ENCODE peak calls at places on chromosomes 4 and X, in five cellular contexts. One of them, this sample, is unnamed.
A peak's percentile ranks its signal among the peaks of the same experiment; 100 is the strongest.

GRCh38 chr4:133402616-133403015 is 253.5 kb downstream of the PCDH10 start:
- DNase-seq in HCT116: no peak
- DNase-seq in HepG2: no peak
- DNase-seq in GM12878: no peak
- DNase-seq in K562: no peak
- DNase-seq in this sample: no peak

GRCh38 chrX:45322820-45323219 is 122.1 kb upstream of the DIPK2B start:
- DNase-seq in HCT116: no peak
- DNase-seq in HepG2: no peak
- DNase-seq in GM12878: no peak
- DNase-seq in K562: no peak
- DNase-seq in this sample: no peak

GRCh38 chrX:13048265-13048664 is 3.8 kb upstream of the FAM9C start:
- DNase-seq in HCT116: no peak
- DNase-seq in HepG2: no peak
- DNase-seq in GM12878: no peak
- DNase-seq in K562: no peak
- DNase-seq in this sample: no peak

GRCh38 chr4:26692014-26692726 is 108.3 kb downstream of the TBC1D19 start:
- DNase-seq in HCT116: no peak
- DNase-seq in HepG2: no peak
- DNase-seq in GM12878: no peak
- DNase-seq in K562: peak; percentile 39
- DNase-seq in this sample: no peak

GRCh38 chrX:13418126-13419091 is 98.6 kb upstream of the ATXN3L start:
- DNase-seq in HCT116: no peak
- DNase-seq in HepG2: no peak
- DNase-seq in GM12878: no peak
- DNase-seq in K562: no peak
- DNase-seq in this sample: no peak

GRCh38 chr4:148052448-148052847 is 320.6 kb downstream of the ARHGAP10 start:
- DNase-seq in HCT116: no peak
- DNase-seq in HepG2: no peak
- DNase-seq in GM12878: no peak
- DNase-seq in K562: no peak
- DNase-seq in this sample: no peak

GRCh38 chr4:135243960-135244561 is 1042.5 kb upstream of the PABPC4L start:
- DNase-seq in HCT116: no peak
- DNase-seq in HepG2: no peak
- DNase-seq in GM12878: no peak
- DNase-seq in K562: no peak
- DNase-seq in this sample: no peak

GRCh38 chr4:186554485-186554884 is 882 bp downstream of the MTNR1A start:
- DNase-seq in HCT116: peak; percentile 37
- DNase-seq in HepG2: peak; percentile 14
- DNase-seq in GM12878: no peak
- DNase-seq in K562: no peak
- DNase-seq in this sample: no peak

GRCh38 chr4:74623041-74623440 is 171.3 kb downstream of the BTC start:
- DNase-seq in HCT116: peak; percentile 82
- DNase-seq in HepG2: peak; percentile 66
- DNase-seq in GM12878: no peak
- DNase-seq in K562: peak; percentile 57
- DNase-seq in this sample: no peak

GRCh38 chr4:169818063-169818679 is 60.4 kb upstream of the HPF1 start:
- DNase-seq in HCT116: no peak
- DNase-seq in HepG2: no peak
- DNase-seq in GM12878: no peak
- DNase-seq in K562: no peak
- DNase-seq in this sample: no peak

GRCh38 chrX:119093991-119094741 is 21.4 kb downstream of the CT47C1 start:
- DNase-seq in HCT116: no peak
- DNase-seq in HepG2: peak; percentile 3
- DNase-seq in GM12878: no peak
- DNase-seq in K562: no peak
- DNase-seq in this sample: no peak

GRCh38 chr4:180059216-180059881 is 2183.9 kb upstream of the TENM3 start:
- DNase-seq in HCT116: no peak
- DNase-seq in HepG2: no peak
- DNase-seq in GM12878: no peak
- DNase-seq in K562: no peak
- DNase-seq in this sample: peak; percentile 56

DNA sequence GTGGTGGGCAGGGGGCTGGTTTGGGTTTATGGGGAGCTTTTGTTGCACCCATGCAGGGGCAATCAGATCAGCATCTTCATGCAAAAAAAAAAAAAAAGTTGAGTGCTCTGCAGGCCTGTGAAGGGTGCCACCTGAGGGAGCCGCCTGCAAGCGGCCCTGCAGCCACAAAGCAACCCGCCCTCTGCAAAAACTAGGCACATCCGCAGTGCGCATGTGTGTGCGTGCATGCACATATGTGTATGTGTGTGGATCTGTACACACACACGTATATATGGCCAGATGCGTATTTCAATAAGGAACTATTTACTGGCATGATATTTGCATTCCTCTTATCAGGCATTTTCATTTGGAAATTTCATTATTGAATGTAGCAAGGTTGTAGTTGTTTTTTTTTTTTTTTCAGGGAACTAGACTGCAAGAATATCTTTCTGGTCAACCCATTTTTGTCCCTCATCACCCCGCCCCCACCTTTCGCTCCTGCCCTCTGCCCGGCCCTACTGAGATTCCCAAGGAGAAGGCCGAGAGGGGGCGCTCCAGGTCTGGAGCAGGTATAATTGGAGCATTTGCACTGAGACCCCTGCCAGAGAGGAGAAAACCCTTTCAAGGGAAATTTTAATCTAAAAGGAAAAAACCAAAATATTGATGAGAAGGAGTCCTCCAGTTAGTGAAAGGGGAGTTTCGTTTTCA is 18.1 kb downstream of the CCNQ start:
- DNase-seq in HCT116: no peak
- DNase-seq in HepG2: peak; percentile 21
- DNase-seq in GM12878: no peak
- DNase-seq in K562: peak; percentile 63
- DNase-seq in this sample: peak; percentile 76
- TF ChIP-seq SP1 in HCT116: no peak
- TF ChIP-seq SP1 in HepG2: no peak
- TF ChIP-seq SP1 in GM12878: no peak
- TF ChIP-seq SP1 in K562: no peak
- TF ChIP-seq SP1 in this sample: no peak

DNA sequence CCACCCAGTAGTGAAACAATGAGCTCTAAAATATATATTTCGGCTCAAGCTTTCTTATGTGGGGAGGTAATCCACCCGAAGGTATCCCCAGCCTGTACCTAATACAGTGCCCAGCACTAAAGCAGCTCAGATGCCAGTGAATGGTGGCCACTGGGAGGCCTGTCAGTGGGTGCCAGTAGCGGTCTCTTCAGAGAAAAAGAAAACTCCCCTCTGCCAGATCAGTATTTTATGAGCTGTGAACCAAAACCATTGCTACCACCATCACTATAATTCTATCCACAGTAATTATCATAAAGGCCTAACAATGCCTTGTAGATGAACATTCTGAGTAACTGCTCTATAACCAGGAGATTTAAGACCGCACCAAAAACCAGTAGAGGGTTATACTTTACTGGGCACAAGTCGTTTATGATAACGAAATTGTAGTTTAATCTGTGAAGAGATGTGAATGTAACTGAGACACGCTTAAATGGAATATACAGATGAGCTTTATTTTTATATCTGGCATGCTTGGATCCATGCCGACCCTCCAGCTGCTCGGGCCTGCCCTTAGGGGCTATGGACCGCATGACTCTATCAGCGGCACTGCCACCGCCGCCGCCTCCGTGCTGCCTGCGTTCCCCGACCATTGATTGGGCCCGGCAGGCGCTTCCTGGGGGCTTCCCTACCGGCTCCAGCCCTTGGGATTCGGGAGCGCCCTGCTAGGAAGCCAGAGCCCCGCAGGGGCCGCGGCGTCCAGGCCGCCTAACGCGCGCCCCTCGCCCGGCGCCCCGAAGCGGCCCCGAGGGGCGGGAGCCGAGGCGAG is 586 bp upstream of the NFKB1 start:
- DNase-seq in HCT116: no peak
- DNase-seq in HepG2: peak; percentile 24
- DNase-seq in GM12878: no peak
- DNase-seq in K562: peak; percentile 39
- DNase-seq in this sample: no peak
- TF ChIP-seq YY1 in HCT116: no peak
- TF ChIP-seq YY1 in HepG2: no peak
- TF ChIP-seq YY1 in GM12878: no peak
- TF ChIP-seq YY1 in K562: no peak
- TF ChIP-seq YY1 in this sample: no peak

DNA sequence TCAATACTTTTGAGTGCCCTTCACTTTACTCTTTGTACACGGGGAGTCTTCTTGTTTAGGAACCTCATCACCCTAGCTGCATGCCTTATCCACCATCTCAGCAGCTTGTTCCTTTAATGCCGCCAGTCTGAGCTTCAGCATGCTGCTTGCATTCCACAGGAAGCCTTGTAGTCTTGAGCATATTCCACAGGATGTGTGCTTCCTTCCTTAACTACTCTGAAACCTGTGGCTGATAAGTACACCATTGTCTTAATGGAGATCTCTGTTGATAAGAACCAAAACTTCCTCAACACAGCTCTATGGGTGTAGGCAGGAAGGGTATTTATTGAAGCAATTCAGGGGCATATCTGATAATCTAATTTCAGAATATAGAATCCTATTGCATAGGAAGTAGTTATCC is 24.4 kb upstream of the CCNI start:
- DNase-seq in HCT116: no peak
- DNase-seq in HepG2: no peak
- DNase-seq in GM12878: no peak
- DNase-seq in K562: no peak
- DNase-seq in this sample: no peak
- TF ChIP-seq POLR2AphosphoS5 in HCT116: no peak
- TF ChIP-seq POLR2AphosphoS5 in HepG2: no peak
- TF ChIP-seq POLR2AphosphoS5 in GM12878: no peak
- TF ChIP-seq POLR2AphosphoS5 in K562: no peak
- TF ChIP-seq POLR2AphosphoS5 in this sample: no peak

GRCh38 chr4:43343298-43343697 is 450.8 kb downstream of the GRXCR1 start:
- DNase-seq in HCT116: no peak
- DNase-seq in HepG2: no peak
- DNase-seq in GM12878: no peak
- DNase-seq in K562: no peak
- DNase-seq in this sample: no peak

GRCh38 chr4:43337707-43338106 is 445.2 kb downstream of the GRXCR1 start:
- DNase-seq in HCT116: no peak
- DNase-seq in HepG2: no peak
- DNase-seq in GM12878: no peak
- DNase-seq in K562: no peak
- DNase-seq in this sample: no peak

GRCh38 chr4:43339435-43339834 is 446.9 kb downstream of the GRXCR1 start:
- DNase-seq in HCT116: no peak
- DNase-seq in HepG2: no peak
- DNase-seq in GM12878: no peak
- DNase-seq in K562: no peak
- DNase-seq in this sample: no peak
- TF ChIP-seq SP1 in HCT116: no peak
- TF ChIP-seq SP1 in HepG2: no peak
- TF ChIP-seq SP1 in GM12878: no peak
- TF ChIP-seq SP1 in K562: no peak
- TF ChIP-seq SP1 in this sample: no peak

DNA sequence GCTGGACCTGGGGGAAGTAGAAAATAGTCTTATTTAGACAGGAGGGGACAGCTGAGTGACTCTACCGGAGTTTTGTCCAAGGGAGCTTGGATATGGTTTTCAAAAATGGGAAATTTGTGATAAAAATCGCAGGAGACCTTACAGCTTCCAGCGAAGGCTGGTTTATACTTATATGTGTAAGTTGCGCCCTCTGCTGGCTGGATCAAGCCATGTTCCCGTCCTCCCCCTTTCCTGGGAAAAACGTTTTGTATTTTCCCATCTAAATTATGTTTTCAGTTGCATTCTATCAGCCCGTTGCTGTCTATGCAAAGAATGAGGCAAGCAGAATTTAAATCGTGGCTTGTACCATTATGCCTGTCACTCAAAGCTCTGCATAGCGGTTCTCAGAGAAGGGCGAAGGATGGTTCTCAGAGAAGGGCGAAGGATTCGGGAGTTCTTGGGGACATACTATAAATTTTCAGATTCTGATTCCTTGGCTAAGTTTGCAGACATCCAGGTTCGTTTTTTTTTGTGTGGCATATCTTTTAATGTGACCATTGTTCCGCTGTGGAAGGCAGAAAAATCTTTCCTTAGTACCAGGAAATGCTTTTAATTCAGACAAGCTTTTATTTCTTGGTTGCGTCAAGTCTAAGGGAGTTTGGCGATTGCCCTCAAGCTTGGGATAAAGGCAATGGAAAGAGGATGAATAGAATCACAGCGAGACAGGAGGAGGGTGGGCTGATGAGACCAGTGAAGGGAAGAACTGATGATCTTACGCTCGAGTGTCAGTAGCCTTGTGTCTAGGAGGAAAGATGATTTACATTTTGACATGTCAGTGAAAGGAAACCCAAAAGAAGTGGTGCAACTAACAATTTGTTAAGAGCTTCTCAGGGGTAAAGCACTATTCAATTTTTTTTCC is 128.5 kb upstream of the ARX start:
- DNase-seq in HCT116: peak; percentile 26
- DNase-seq in HepG2: peak; percentile 10
- DNase-seq in GM12878: no peak
- DNase-seq in K562: peak; percentile 42
- DNase-seq in this sample: no peak
- TF ChIP-seq YY1 in HCT116: no peak
- TF ChIP-seq YY1 in HepG2: no peak
- TF ChIP-seq YY1 in GM12878: peak; percentile 21
- TF ChIP-seq YY1 in K562: no peak
- TF ChIP-seq YY1 in this sample: no peak

DNA sequence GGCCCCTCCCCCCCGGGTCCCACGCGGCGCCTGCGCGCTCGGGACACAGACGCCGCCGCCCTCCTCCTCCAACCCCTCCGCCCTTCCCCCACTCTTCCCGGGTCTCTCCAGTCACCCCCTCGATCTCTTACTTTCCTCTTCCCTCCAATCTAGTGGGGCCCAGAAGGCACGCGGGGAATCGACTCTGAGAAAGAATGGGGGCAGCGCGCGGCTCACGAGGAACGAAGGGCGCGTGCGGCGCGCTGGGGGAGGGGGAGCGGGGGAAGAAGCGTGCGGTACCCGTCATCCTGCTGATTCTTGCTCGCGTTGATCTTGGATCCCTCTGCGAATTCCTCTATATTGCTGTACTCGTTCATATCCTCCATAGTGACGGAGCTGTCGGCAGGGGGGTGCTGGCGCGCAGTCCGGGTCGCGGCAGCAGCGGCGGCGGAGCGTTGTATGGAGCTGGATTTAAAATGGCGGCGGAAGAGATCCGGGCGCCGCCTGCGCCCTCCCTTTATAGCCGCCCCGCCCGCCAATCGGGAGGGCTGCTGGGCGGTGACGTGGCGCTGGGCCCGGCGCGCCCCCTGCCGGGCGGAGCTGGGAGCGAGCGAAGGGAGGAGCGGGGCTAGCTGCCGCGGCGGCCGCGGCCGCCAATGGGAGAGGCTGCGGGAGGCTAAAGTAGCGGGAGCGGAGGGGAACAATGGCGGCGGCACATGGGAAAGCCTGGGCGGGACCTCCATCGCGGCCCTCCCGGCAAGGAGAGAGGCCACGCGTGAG is 1.1 kb downstream of the HNRNPDL start:
- DNase-seq in HCT116: peak; percentile 76
- DNase-seq in HepG2: peak; percentile 76
- DNase-seq in GM12878: peak; percentile 52
- DNase-seq in K562: peak; percentile 85
- DNase-seq in this sample: peak; percentile 96
- TF ChIP-seq POLR2AphosphoS5 in HCT116: peak; percentile 95
- TF ChIP-seq POLR2AphosphoS5 in HepG2: peak; percentile 97
- TF ChIP-seq POLR2AphosphoS5 in GM12878: peak; percentile 96
- TF ChIP-seq POLR2AphosphoS5 in K562: peak; percentile 97
- TF ChIP-seq POLR2AphosphoS5 in this sample: peak; percentile 93